ENCODE peak calls at places on chromosomes 6 and 20, in five cellular contexts. One of them, this sample, is unnamed.

GRCh38 chr6:7267521-7268091 is 45.4 kb downstream of the SSR1 start:
- DNase-seq in A549: peak; percentile 61
- DNase-seq in colonic mucosa: no peak
- DNase-seq in type B pancreatic cell: peak; percentile 40
- DNase-seq in lower lobe of right lung: no peak
- DNase-seq in this sample: peak; percentile 80

GRCh38 chr6:11224252-11224965 is 8.1 kb downstream of the NEDD9 start:
- DNase-seq in type B pancreatic cell: no peak
- DNase-seq in A549: no peak
- DNase-seq in lower lobe of right lung: no peak
- DNase-seq in colonic mucosa: no peak
- DNase-seq in this sample: no peak

GRCh38 chr6:7154341-7155139 is 46.8 kb downstream of the RREB1 start:
- DNase-seq in type B pancreatic cell: no peak
- DNase-seq in colonic mucosa: no peak
- DNase-seq in A549: no peak
- DNase-seq in lower lobe of right lung: no peak
- DNase-seq in this sample: no peak

GRCh38 chr6:6585003-6585311 is 3.6 kb upstream of the LY86 start:
- DNase-seq in colonic mucosa: no peak
- DNase-seq in type B pancreatic cell: no peak
- DNase-seq in lower lobe of right lung: no peak
- DNase-seq in A549: no peak
- DNase-seq in this sample: no peak

GRCh38 chr6:53567701-53568100 is 22.8 kb upstream of the GCLC start:
- DNase-seq in colonic mucosa: no peak
- DNase-seq in type B pancreatic cell: no peak
- DNase-seq in A549: no peak
- DNase-seq in lower lobe of right lung: no peak
- DNase-seq in this sample: no peak

GRCh38 chr6:108746411-108746810 is 101.8 kb upstream of the ARMC2 start:
- DNase-seq in colonic mucosa: no peak
- DNase-seq in type B pancreatic cell: no peak
- DNase-seq in lower lobe of right lung: no peak
- DNase-seq in A549: no peak
- DNase-seq in this sample: no peak

GRCh38 chr6:167225903-167226508 is 65.1 kb upstream of the UNC93A start:
- DNase-seq in type B pancreatic cell: no peak
- DNase-seq in colonic mucosa: no peak
- DNase-seq in A549: no peak
- DNase-seq in lower lobe of right lung: no peak
- DNase-seq in this sample: no peak

GRCh38 chr6:126535585-126535984 is 195.7 kb downstream of the CENPW start:
- DNase-seq in A549: no peak
- DNase-seq in lower lobe of right lung: no peak
- DNase-seq in colonic mucosa: no peak
- DNase-seq in type B pancreatic cell: no peak
- DNase-seq in this sample: no peak

GRCh38 chr6:56848105-56848504 is 106.8 kb upstream of the BEND6 start:
- DNase-seq in A549: no peak
- DNase-seq in lower lobe of right lung: no peak
- DNase-seq in colonic mucosa: no peak
- DNase-seq in type B pancreatic cell: no peak
- DNase-seq in this sample: no peak

GRCh38 chr20:2840138-2840966 is at the start of the genes PCED1A and VPS16:
- DNase-seq in lower lobe of right lung: peak; percentile 92
- DNase-seq in type B pancreatic cell: peak; percentile 92
- DNase-seq in colonic mucosa: peak; percentile 86
- DNase-seq in A549: peak; percentile 90
- DNase-seq in this sample: peak; percentile 92

GRCh38 chr6:41966214-41966920 is 24.8 kb upstream of the CCND3 start:
- DNase-seq in type B pancreatic cell: no peak
- DNase-seq in A549: no peak
- DNase-seq in colonic mucosa: no peak
- DNase-seq in lower lobe of right lung: no peak
- DNase-seq in this sample: no peak

GRCh38 chr6:147506704-147507114 is 1.8 kb upstream of the SAMD5 start:
- DNase-seq in A549: peak; percentile 55
- DNase-seq in type B pancreatic cell: peak; percentile 81
- DNase-seq in colonic mucosa: peak; percentile 87
- DNase-seq in lower lobe of right lung: peak; percentile 71
- DNase-seq in this sample: peak; percentile 84

GRCh38 chr6:79076160-79076559 is 1.9 kb downstream of the PHIP start:
- DNase-seq in colonic mucosa: no peak
- DNase-seq in type B pancreatic cell: no peak
- DNase-seq in lower lobe of right lung: no peak
- DNase-seq in A549: no peak
- DNase-seq in this sample: no peak

GRCh38 chr20:433300-433975 is 25.3 kb downstream of the RBCK1 start:
- DNase-seq in colonic mucosa: no peak
- DNase-seq in type B pancreatic cell: no peak
- DNase-seq in A549: no peak
- DNase-seq in lower lobe of right lung: no peak
- DNase-seq in this sample: no peak

GRCh38 chr6:66900081-66900770 is 1193.2 kb upstream of the EYS start:
- DNase-seq in type B pancreatic cell: no peak
- DNase-seq in lower lobe of right lung: no peak
- DNase-seq in colonic mucosa: no peak
- DNase-seq in A549: no peak
- DNase-seq in this sample: no peak

GRCh38 chr6:4253604-4254211 is 118.3 kb upstream of the ECI2 start:
- DNase-seq in colonic mucosa: peak; percentile 39
- DNase-seq in lower lobe of right lung: no peak
- DNase-seq in A549: peak; percentile 13
- DNase-seq in type B pancreatic cell: no peak
- DNase-seq in this sample: peak; percentile 52

GRCh38 chr6:158548418-158549161 is 11.3 kb upstream of the TMEM181 start:
- DNase-seq in A549: no peak
- DNase-seq in type B pancreatic cell: no peak
- DNase-seq in colonic mucosa: no peak
- DNase-seq in lower lobe of right lung: no peak
- DNase-seq in this sample: peak; percentile 15

GRCh38 chr6:132797975-132798819 is at the start of gene SLC18B1:
- DNase-seq in colonic mucosa: peak; percentile 74
- DNase-seq in type B pancreatic cell: peak; percentile 71
- DNase-seq in A549: no peak
- DNase-seq in lower lobe of right lung: peak; percentile 79
- DNase-seq in this sample: peak; percentile 58

GRCh38 chr20:62618622-62619529 is 23.4 kb upstream of the SLCO4A1 start:
- DNase-seq in lower lobe of right lung: no peak
- DNase-seq in type B pancreatic cell: no peak
- DNase-seq in A549: no peak
- DNase-seq in colonic mucosa: no peak
- DNase-seq in this sample: no peak

GRCh38 chr20:4062721-4063606 is 47.6 kb upstream of the RNF24 start:
- DNase-seq in lower lobe of right lung: no peak
- DNase-seq in type B pancreatic cell: no peak
- DNase-seq in A549: no peak
- DNase-seq in colonic mucosa: no peak
- DNase-seq in this sample: no peak

GRCh38 chr6:43884660-43885022 is 114.6 kb downstream of the VEGFA start:
- DNase-seq in A549: no peak
- DNase-seq in lower lobe of right lung: no peak
- DNase-seq in type B pancreatic cell: no peak
- DNase-seq in colonic mucosa: no peak
- DNase-seq in this sample: no peak

GRCh38 chr20:59751075-59751711 is 146.9 kb downstream of the PHACTR3 start:
- DNase-seq in type B pancreatic cell: peak; percentile 84
- DNase-seq in A549: peak; percentile 68
- DNase-seq in lower lobe of right lung: peak; percentile 78
- DNase-seq in colonic mucosa: peak; percentile 64
- DNase-seq in this sample: peak; percentile 84

GRCh38 chr6:99467509-99468106 is 42.5 kb upstream of the PNISR start:
- DNase-seq in colonic mucosa: no peak
- DNase-seq in A549: peak; percentile 13
- DNase-seq in type B pancreatic cell: no peak
- DNase-seq in lower lobe of right lung: no peak
- DNase-seq in this sample: no peak

GRCh38 chr6:15429146-15430110 is 183.6 kb downstream of the JARID2 start:
- DNase-seq in lower lobe of right lung: no peak
- DNase-seq in A549: no peak
- DNase-seq in type B pancreatic cell: no peak
- DNase-seq in colonic mucosa: no peak
- DNase-seq in this sample: no peak

GRCh38 chr6:83914953-83915352 is 55.5 kb downstream of the CYB5R4 start:
- DNase-seq in A549: no peak
- DNase-seq in lower lobe of right lung: no peak
- DNase-seq in colonic mucosa: no peak
- DNase-seq in type B pancreatic cell: no peak
- DNase-seq in this sample: no peak

GRCh38 chr20:63313349-63314014 is 20.5 kb downstream of the COL20A1 start:
- DNase-seq in type B pancreatic cell: no peak
- DNase-seq in lower lobe of right lung: peak; percentile 41
- DNase-seq in A549: no peak
- DNase-seq in colonic mucosa: no peak
- DNase-seq in this sample: no peak

GRCh38 chr20:53578492-53579222 is 15.0 kb downstream of the ZNF217 start:
- DNase-seq in type B pancreatic cell: no peak
- DNase-seq in A549: peak; percentile 90
- DNase-seq in lower lobe of right lung: no peak
- DNase-seq in colonic mucosa: peak; percentile 84
- DNase-seq in this sample: peak; percentile 78

GRCh38 chr20:20010639-20011500 is 6.3 kb upstream of the NAA20 start:
- DNase-seq in colonic mucosa: no peak
- DNase-seq in type B pancreatic cell: no peak
- DNase-seq in lower lobe of right lung: no peak
- DNase-seq in A549: peak; percentile 46
- DNase-seq in this sample: no peak

DNA sequence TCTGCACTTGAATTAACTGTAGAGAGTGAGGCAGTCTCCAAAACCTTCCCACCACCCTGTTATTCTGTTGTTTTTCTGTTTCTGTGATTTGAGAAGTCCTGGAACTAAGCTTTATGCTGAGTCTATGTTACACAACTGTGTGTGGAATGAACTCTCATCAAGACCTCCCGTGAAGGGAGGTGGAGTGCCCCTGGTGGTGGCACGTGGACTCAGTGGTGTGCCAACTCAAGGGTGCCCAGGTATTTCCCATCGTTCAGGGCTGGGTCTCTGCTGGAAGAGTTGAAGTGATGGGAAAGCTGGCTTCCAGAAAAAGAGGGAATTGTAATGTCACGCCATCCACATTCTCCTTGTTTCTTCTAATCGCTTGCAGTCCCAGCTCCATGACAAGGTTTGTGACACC is 374.2 kb downstream of the SMOC2 start:
- DNase-seq in colonic mucosa: no peak
- DNase-seq in A549: no peak
- DNase-seq in type B pancreatic cell: no peak
- DNase-seq in lower lobe of right lung: no peak
- DNase-seq in this sample: no peak
- TF ChIP-seq CTCF in colonic mucosa: peak; percentile 32
- TF ChIP-seq CTCF in A549: no peak
- TF ChIP-seq CTCF in type B pancreatic cell: peak; percentile 61
- TF ChIP-seq CTCF in lower lobe of right lung: peak; percentile 12
- TF ChIP-seq CTCF in this sample: peak; percentile 19

DNA sequence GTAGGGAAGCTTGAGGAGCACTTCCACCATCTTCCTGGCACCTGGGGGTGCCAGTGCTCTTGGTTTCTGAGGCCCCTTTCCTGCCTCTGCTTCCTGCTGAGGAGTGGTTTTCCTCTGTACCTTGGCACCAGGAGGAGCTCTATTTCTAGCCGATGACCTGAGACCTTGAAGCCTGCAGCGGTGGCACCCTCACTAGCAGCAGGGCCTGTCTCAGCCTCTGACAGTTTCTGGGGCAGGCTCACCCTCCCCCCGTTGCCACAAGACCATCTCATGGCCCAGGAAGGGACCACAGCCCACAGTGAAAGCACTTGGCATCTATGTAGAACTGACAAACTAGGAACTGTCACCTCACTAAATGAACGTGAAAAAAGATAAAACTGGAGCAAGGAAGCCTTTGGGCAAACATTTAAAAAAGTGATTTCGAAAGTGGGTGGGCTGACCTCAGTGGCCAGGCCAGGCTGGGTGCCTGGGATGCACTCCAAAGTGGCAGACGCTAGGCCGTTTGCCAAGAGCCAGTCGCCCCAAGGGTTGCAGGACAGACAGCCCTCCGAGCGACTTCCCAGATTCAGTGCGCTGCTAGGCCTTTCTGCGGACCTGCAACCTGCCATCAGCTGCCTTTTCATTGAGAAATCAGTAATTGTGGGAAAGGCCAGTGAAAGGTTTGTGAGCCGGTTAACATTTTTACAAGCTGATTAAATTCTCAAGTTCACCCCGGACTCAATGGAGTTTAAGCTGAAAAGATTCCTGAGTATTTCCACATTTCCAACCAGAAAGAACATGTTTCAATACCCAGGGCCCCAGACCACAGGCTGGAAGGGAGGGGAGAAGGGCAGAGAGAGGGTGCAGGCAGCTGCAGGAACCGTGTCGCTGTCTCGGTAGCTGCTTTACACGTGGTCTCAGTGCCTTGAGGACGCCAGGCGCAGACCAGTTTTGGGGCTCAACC is 303.7 kb downstream of the ESR1 start:
- DNase-seq in colonic mucosa: no peak
- DNase-seq in lower lobe of right lung: no peak
- DNase-seq in type B pancreatic cell: no peak
- DNase-seq in A549: no peak
- DNase-seq in this sample: no peak
- TF ChIP-seq CTCF in colonic mucosa: no peak
- TF ChIP-seq CTCF in lower lobe of right lung: no peak
- TF ChIP-seq CTCF in type B pancreatic cell: no peak
- TF ChIP-seq CTCF in A549: no peak
- TF ChIP-seq CTCF in this sample: no peak

GRCh38 chr6:372336-372911 is 19.1 kb upstream of the IRF4 start:
- DNase-seq in type B pancreatic cell: no peak
- DNase-seq in A549: no peak
- DNase-seq in colonic mucosa: no peak
- DNase-seq in lower lobe of right lung: no peak
- DNase-seq in this sample: no peak

GRCh38 chr6:376823-377571 is 14.6 kb upstream of the IRF4 start:
- DNase-seq in A549: no peak
- DNase-seq in lower lobe of right lung: no peak
- DNase-seq in colonic mucosa: no peak
- DNase-seq in type B pancreatic cell: no peak
- DNase-seq in this sample: no peak

GRCh38 chr6:373031-373430 is 18.5 kb upstream of the IRF4 start:
- DNase-seq in lower lobe of right lung: no peak
- DNase-seq in colonic mucosa: no peak
- DNase-seq in type B pancreatic cell: no peak
- DNase-seq in A549: no peak
- DNase-seq in this sample: no peak

GRCh38 chr6:374956-375355 is 16.6 kb upstream of the IRF4 start:
- DNase-seq in lower lobe of right lung: no peak
- DNase-seq in colonic mucosa: no peak
- DNase-seq in type B pancreatic cell: no peak
- DNase-seq in A549: no peak
- DNase-seq in this sample: no peak

GRCh38 chr6:373773-374724 is 17.5 kb upstream of the IRF4 start:
- DNase-seq in colonic mucosa: no peak
- DNase-seq in type B pancreatic cell: no peak
- DNase-seq in lower lobe of right lung: no peak
- DNase-seq in A549: no peak
- DNase-seq in this sample: no peak
- TF ChIP-seq CTCF in colonic mucosa: no peak
- TF ChIP-seq CTCF in type B pancreatic cell: no peak
- TF ChIP-seq CTCF in lower lobe of right lung: no peak
- TF ChIP-seq CTCF in A549: no peak
- TF ChIP-seq CTCF in this sample: no peak

GRCh38 chr20:13085275-13085674 is 76.5 kb downstream of the SPTLC3 start:
- DNase-seq in colonic mucosa: no peak
- DNase-seq in type B pancreatic cell: no peak
- DNase-seq in lower lobe of right lung: no peak
- DNase-seq in A549: no peak
- DNase-seq in this sample: no peak

GRCh38 chr20:13095013-13095412 is 86.2 kb downstream of the SPTLC3 start:
- DNase-seq in A549: no peak
- DNase-seq in colonic mucosa: no peak
- DNase-seq in lower lobe of right lung: no peak
- DNase-seq in type B pancreatic cell: no peak
- DNase-seq in this sample: no peak

GRCh38 chr20:13089950-13090469 is 81.2 kb downstream of the SPTLC3 start:
- DNase-seq in A549: no peak
- DNase-seq in lower lobe of right lung: no peak
- DNase-seq in colonic mucosa: no peak
- DNase-seq in type B pancreatic cell: no peak
- DNase-seq in this sample: no peak
- TF ChIP-seq CTCF in A549: no peak
- TF ChIP-seq CTCF in lower lobe of right lung: no peak
- TF ChIP-seq CTCF in colonic mucosa: no peak
- TF ChIP-seq CTCF in type B pancreatic cell: no peak
- TF ChIP-seq CTCF in this sample: no peak